ENCODE peak calls at places on chromosomes 3 and 15, in nine cellular contexts. Z, M, K, O, T, G, I, F and U are unnamed samples.

GRCh38 chr3:8446845-8447244 is 54.8 kb upstream of the LMCD1 start:
- DNase-seq in Z (no peak), M (no peak), K (no peak), O (no peak), T (no peak), G (no peak), I (no peak), F (no peak), U (no peak)

GRCh38 chr15:77036537-77037474 is 34.1 kb downstream of the TSPAN3 start:
- DNase-seq in Z (peak; percentile 41), M (peak; percentile 72), K (peak; percentile 12), O (no peak), T (peak; percentile 10), G (no peak), I (peak; percentile 82), F (peak; percentile 10), U (peak; percentile 6)

GRCh38 chr3:9247361-9248231 is 1.9 kb downstream of the SRGAP3 start:
- DNase-seq in Z (no peak), M (no peak), K (no peak), O (no peak), T (no peak), G (no peak), I (no peak), F (no peak), U (no peak)

GRCh38 chr15:83436513-83437158 is 10.5 kb upstream of the SH3GL3 start:
- DNase-seq in Z (no peak), M (no peak), K (no peak), O (peak; percentile 33), T (no peak), G (peak; percentile 52), I (no peak), F (no peak), U (peak; percentile 52)

GRCh38 chr3:125289429-125289828 is 76.9 kb upstream of the SLC12A8 start:
- DNase-seq in Z (no peak), M (no peak), K (no peak), O (no peak), T (no peak), G (no peak), I (no peak), F (no peak), U (peak; percentile 7)

GRCh38 chr15:91926871-91927270 is 73.4 kb downstream of the SLCO3A1 start:
- DNase-seq in Z (no peak), M (no peak), K (no peak), O (no peak), T (no peak), G (no peak), I (no peak), F (no peak), U (no peak)

GRCh38 chr3:59879033-59879655 is 829.3 kb upstream of the CFAP20DC start:
- DNase-seq in Z (no peak), M (no peak), K (no peak), O (no peak), T (no peak), G (no peak), I (no peak), F (no peak), U (no peak)

GRCh38 chr3:134666466-134666865 is 15.6 kb upstream of the KY start:
- DNase-seq in Z (no peak), M (no peak), K (no peak), O (no peak), T (no peak), G (peak; percentile 51), I (peak; percentile 78), F (no peak), U (peak; percentile 28)

GRCh38 chr3:50509715-50510114 is 6.3 kb upstream of the CACNA2D2 start:
- DNase-seq in Z (no peak), M (no peak), K (no peak), O (no peak), T (no peak), G (no peak), I (no peak), F (no peak), U (no peak)

GRCh38 chr15:99474981-99475753 is 90.6 kb upstream of the MEF2A start:
- DNase-seq in Z (no peak), M (no peak), K (no peak), O (no peak), T (no peak), G (no peak), I (no peak), F (no peak), U (no peak)

GRCh38 chr15:83285979-83286553 is 1.6 kb upstream of the BNC1 start:
- DNase-seq in Z (no peak), M (no peak), K (no peak), O (no peak), T (no peak), G (peak; percentile 88), I (no peak), F (no peak), U (no peak)

GRCh38 chr15:72117448-72117697 is 577 bp downstream of the MYO9A start:
- DNase-seq in Z (peak; percentile 77), M (no peak), K (peak; percentile 53), O (peak; percentile 40), T (peak; percentile 85), G (peak; percentile 69), I (peak; percentile 97), F (peak; percentile 68), U (peak; percentile 80)

GRCh38 chr3:190696777-190697501 is 165.6 kb downstream of the GMNC start:
- DNase-seq in Z (no peak), M (no peak), K (no peak), O (peak; percentile 21), T (no peak), G (peak; percentile 40), I (no peak), F (no peak), U (peak; percentile 53)

GRCh38 chr15:66700412-66700801 is 1.6 kb upstream of the SMAD6 start:
- DNase-seq in Z (no peak), M (no peak), K (no peak), O (no peak), T (no peak), G (no peak), I (no peak), F (no peak), U (peak; percentile 45)

GRCh38 chr3:181382656-181383055 is 329.1 kb upstream of the SOX2 start:
- DNase-seq in Z (no peak), M (no peak), K (no peak), O (no peak), T (no peak), G (no peak), I (no peak), F (no peak), U (no peak)

GRCh38 chr3:196757876-196758739 is 18.5 kb downstream of the PAK2 start:
- DNase-seq in Z (no peak), M (no peak), K (no peak), O (no peak), T (no peak), G (peak; percentile 89), I (no peak), F (no peak), U (no peak)

GRCh38 chr3:56869157-56869889 is 67.6 kb upstream of the ARHGEF3 start:
- DNase-seq in Z (no peak), M (no peak), K (no peak), O (no peak), T (no peak), G (peak; percentile 53), I (no peak), F (no peak), U (no peak)

GRCh38 chr15:40844543-40844981 is 714 bp downstream of the SPINT1 start:
- DNase-seq in Z (peak; percentile 60), M (peak; percentile 87), K (no peak), O (no peak), T (no peak), G (no peak), I (no peak), F (peak; percentile 53), U (peak; percentile 77)

GRCh38 chr3:170081079-170081741 is 43.4 kb downstream of the GPR160 start:
- DNase-seq in Z (no peak), M (no peak), K (no peak), O (no peak), T (no peak), G (peak; percentile 72), I (no peak), F (no peak), U (no peak)

GRCh38 chr15:81160312-81161214 is 26.5 kb downstream of the CFAP161 start:
- DNase-seq in Z (no peak), M (no peak), K (peak; percentile 64), O (no peak), T (peak; percentile 65), G (peak; percentile 95), I (no peak), F (no peak), U (no peak)

DNA sequence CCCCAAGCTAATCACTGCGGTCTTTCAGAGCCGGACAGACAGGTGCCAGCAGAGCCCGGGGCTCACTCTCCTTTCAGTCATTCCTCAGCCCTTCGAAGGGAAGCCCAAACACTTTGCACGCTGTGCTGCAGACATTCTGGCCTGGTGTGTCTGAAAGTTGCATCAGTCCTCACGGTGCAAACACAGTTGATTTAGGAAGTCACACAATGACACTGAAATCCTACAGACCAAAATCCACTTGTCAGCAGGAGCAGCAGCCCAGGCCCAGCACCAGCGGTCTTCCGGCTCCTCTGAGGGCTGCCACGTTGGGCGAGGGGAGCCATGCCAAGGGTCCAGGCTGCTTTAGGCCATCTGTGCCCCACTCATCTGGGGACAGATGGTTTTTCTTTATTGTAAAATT is 61.6 kb downstream of the RGMA start:
- DNase-seq in Z (no peak), M (peak; percentile 84), K (no peak), O (no peak), T (no peak), G (no peak), I (peak; percentile 78), F (no peak), U (no peak)
- TF ChIP-seq POLR2A in Z (no peak), M (no peak), K (no peak), O (no peak), T (no peak), G (no peak), I (no peak), F (no peak), U (no peak)

GRCh38 chr15:64460737-64461576 is 579 bp downstream of the ZNF609 start:
- DNase-seq in Z (no peak), M (no peak), K (no peak), O (peak; percentile 35), T (peak; percentile 39), G (peak; percentile 81), I (no peak), F (peak; percentile 27), U (peak; percentile 77)
- TF ChIP-seq POLR2A in Z (no peak), M (no peak), K (no peak), O (no peak), T (peak; percentile 58), G (no peak), I (no peak), F (peak; percentile 33), U (no peak)

GRCh38 chr3:44624696-44625528 is at the start of gene ZNF197:
- DNase-seq in Z (peak; percentile 78), M (peak; percentile 91), K (peak; percentile 59), O (peak; percentile 90), T (peak; percentile 81), G (peak; percentile 90), I (peak; percentile 96), F (peak; percentile 85), U (peak; percentile 91)
- TF ChIP-seq POLR2A in Z (no peak), M (no peak), K (no peak), O (peak; percentile 78), T (no peak), G (peak; percentile 44), I (no peak), F (peak; percentile 60), U (peak; percentile 49)

DNA sequence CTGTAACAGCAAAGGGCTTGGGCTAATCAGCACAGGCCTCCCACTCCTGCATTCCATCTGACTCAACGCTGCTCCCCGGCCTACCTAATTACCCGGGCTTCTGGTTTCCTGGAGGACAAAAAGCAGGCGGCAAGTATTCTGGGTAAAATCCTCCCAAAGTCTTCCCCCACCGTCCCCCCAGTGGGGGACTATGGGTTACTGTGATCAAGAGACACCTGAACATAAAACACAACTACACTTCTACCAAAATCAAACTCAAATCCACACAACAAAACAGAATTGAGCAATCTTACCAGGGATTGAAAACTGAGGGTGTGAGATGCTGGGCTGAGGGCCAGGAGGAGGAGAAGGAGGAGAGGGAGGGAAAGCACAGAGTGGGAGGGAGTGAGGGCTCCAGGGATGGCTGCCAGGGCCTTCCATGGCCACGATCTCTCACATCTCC is 8.9 kb upstream of the NCKIPSD start:
- DNase-seq in Z (peak; percentile 65), M (peak; percentile 47), K (peak; percentile 79), O (peak; percentile 32), T (peak; percentile 87), G (peak; percentile 85), I (peak; percentile 95), F (peak; percentile 49), U (no peak)
- TF ChIP-seq POLR2A in Z (no peak), M (no peak), K (peak; percentile 4), O (no peak), T (no peak), G (no peak), I (no peak), F (no peak), U (no peak)